ENCODE peak calls at places on chromosomes 3 and 15, in nine cellular contexts. One of them, this sample, is unnamed.

GRCh38 chr3:139672247-139672646 is 5.5 kb downstream of the NMNAT3 start:
- DNase-seq in pancreas: no peak
- DNase-seq in HCT116: no peak
- DNase-seq in psoas muscle: no peak
- DNase-seq in aorta: no peak
- DNase-seq in SK-N-SH: no peak
- DNase-seq in OCI-LY7: no peak
- DNase-seq in mucosa of descending colon: no peak
- DNase-seq in CD4-positive, CD25-positive, alpha-beta regulatory T cell: no peak
- DNase-seq in this sample: no peak

GRCh38 chr3:128236667-128237066 is 83.4 kb downstream of the EEFSEC start:
- DNase-seq in pancreas: no peak
- DNase-seq in HCT116: no peak
- DNase-seq in psoas muscle: no peak
- DNase-seq in aorta: no peak
- DNase-seq in SK-N-SH: peak; percentile 45
- DNase-seq in OCI-LY7: no peak
- DNase-seq in mucosa of descending colon: no peak
- DNase-seq in CD4-positive, CD25-positive, alpha-beta regulatory T cell: no peak
- DNase-seq in this sample: no peak

GRCh38 chr15:37837276-37837675 is 97.2 kb upstream of the TMCO5A start:
- DNase-seq in pancreas: no peak
- DNase-seq in HCT116: no peak
- DNase-seq in psoas muscle: no peak
- DNase-seq in aorta: no peak
- DNase-seq in SK-N-SH: no peak
- DNase-seq in OCI-LY7: no peak
- DNase-seq in mucosa of descending colon: no peak
- DNase-seq in CD4-positive, CD25-positive, alpha-beta regulatory T cell: no peak
- DNase-seq in this sample: no peak

GRCh38 chr15:57646057-57646456 is 54.4 kb downstream of the MYZAP start:
- DNase-seq in pancreas: no peak
- DNase-seq in HCT116: no peak
- DNase-seq in psoas muscle: no peak
- DNase-seq in aorta: no peak
- DNase-seq in SK-N-SH: no peak
- DNase-seq in OCI-LY7: no peak
- DNase-seq in mucosa of descending colon: no peak
- DNase-seq in CD4-positive, CD25-positive, alpha-beta regulatory T cell: no peak
- DNase-seq in this sample: no peak

GRCh38 chr3:187919535-187919934 is 174.3 kb upstream of the BCL6 start:
- DNase-seq in pancreas: no peak
- DNase-seq in HCT116: no peak
- DNase-seq in psoas muscle: no peak
- DNase-seq in aorta: no peak
- DNase-seq in SK-N-SH: no peak
- DNase-seq in OCI-LY7: peak; percentile 80
- DNase-seq in mucosa of descending colon: no peak
- DNase-seq in CD4-positive, CD25-positive, alpha-beta regulatory T cell: no peak
- DNase-seq in this sample: no peak

GRCh38 chr15:31801152-31801551 is 229.2 kb upstream of the CHRNA7 start:
- DNase-seq in pancreas: no peak
- DNase-seq in HCT116: no peak
- DNase-seq in psoas muscle: peak; percentile 17
- DNase-seq in aorta: no peak
- DNase-seq in SK-N-SH: peak; percentile 62
- DNase-seq in OCI-LY7: no peak
- DNase-seq in mucosa of descending colon: no peak
- DNase-seq in CD4-positive, CD25-positive, alpha-beta regulatory T cell: no peak
- DNase-seq in this sample: no peak

GRCh38 chr3:61725851-61726333 is 164.5 kb downstream of the PTPRG start:
- DNase-seq in pancreas: no peak
- DNase-seq in HCT116: peak; percentile 6
- DNase-seq in psoas muscle: no peak
- DNase-seq in aorta: no peak
- DNase-seq in SK-N-SH: no peak
- DNase-seq in OCI-LY7: no peak
- DNase-seq in mucosa of descending colon: no peak
- DNase-seq in CD4-positive, CD25-positive, alpha-beta regulatory T cell: no peak
- DNase-seq in this sample: no peak

GRCh38 chr3:86973440-86973839 is 17.5 kb downstream of the VGLL3 start:
- DNase-seq in pancreas: no peak
- DNase-seq in HCT116: no peak
- DNase-seq in psoas muscle: no peak
- DNase-seq in aorta: no peak
- DNase-seq in SK-N-SH: no peak
- DNase-seq in OCI-LY7: no peak
- DNase-seq in mucosa of descending colon: no peak
- DNase-seq in CD4-positive, CD25-positive, alpha-beta regulatory T cell: no peak
- DNase-seq in this sample: no peak

GRCh38 chr3:197523551-197523950 is 32.2 kb downstream of the BDH1 start:
- DNase-seq in pancreas: no peak
- DNase-seq in HCT116: no peak
- DNase-seq in psoas muscle: no peak
- DNase-seq in aorta: no peak
- DNase-seq in SK-N-SH: no peak
- DNase-seq in OCI-LY7: no peak
- DNase-seq in mucosa of descending colon: peak; percentile 31
- DNase-seq in CD4-positive, CD25-positive, alpha-beta regulatory T cell: no peak
- DNase-seq in this sample: no peak

GRCh38 chr15:70815604-70816003 is 38.4 kb downstream of the LARP6 start:
- DNase-seq in pancreas: no peak
- DNase-seq in HCT116: no peak
- DNase-seq in psoas muscle: no peak
- DNase-seq in aorta: no peak
- DNase-seq in SK-N-SH: no peak
- DNase-seq in OCI-LY7: no peak
- DNase-seq in mucosa of descending colon: no peak
- DNase-seq in CD4-positive, CD25-positive, alpha-beta regulatory T cell: no peak
- DNase-seq in this sample: no peak

GRCh38 chr15:76198456-76199105 is 112.7 kb downstream of the ETFA start:
- DNase-seq in pancreas: no peak
- DNase-seq in HCT116: no peak
- DNase-seq in psoas muscle: no peak
- DNase-seq in aorta: no peak
- DNase-seq in SK-N-SH: no peak
- DNase-seq in OCI-LY7: no peak
- DNase-seq in mucosa of descending colon: no peak
- DNase-seq in CD4-positive, CD25-positive, alpha-beta regulatory T cell: no peak
- DNase-seq in this sample: no peak

GRCh38 chr3:194326192-194327029 is 24.7 kb downstream of the CPN2 start:
- DNase-seq in pancreas: no peak
- DNase-seq in HCT116: peak; percentile 49
- DNase-seq in psoas muscle: no peak
- DNase-seq in aorta: no peak
- DNase-seq in SK-N-SH: no peak
- DNase-seq in OCI-LY7: no peak
- DNase-seq in mucosa of descending colon: no peak
- DNase-seq in CD4-positive, CD25-positive, alpha-beta regulatory T cell: no peak
- DNase-seq in this sample: no peak

GRCh38 chr3:69588170-69588569 is 151.1 kb upstream of the MITF start:
- DNase-seq in pancreas: no peak
- DNase-seq in HCT116: no peak
- DNase-seq in psoas muscle: no peak
- DNase-seq in aorta: no peak
- DNase-seq in SK-N-SH: no peak
- DNase-seq in OCI-LY7: no peak
- DNase-seq in mucosa of descending colon: no peak
- DNase-seq in CD4-positive, CD25-positive, alpha-beta regulatory T cell: no peak
- DNase-seq in this sample: no peak
- H3K4me1 ChIP-seq in pancreas: no peaks in the 10 kb centered on the region
- H3K4me1 ChIP-seq in HCT116: no peaks in the 10 kb centered on the region
- H3K4me1 ChIP-seq in psoas muscle: no peaks in the 10 kb centered on the region
- H3K4me1 ChIP-seq in aorta: no peaks in the 10 kb centered on the region
- H3K4me1 ChIP-seq in SK-N-SH: no peaks in the 10 kb centered on the region
- H3K4me1 ChIP-seq in OCI-LY7: no peaks in the 10 kb centered on the region
- H3K4me1 ChIP-seq in mucosa of descending colon: no peaks in the 10 kb centered on the region
- H3K4me1 ChIP-seq in CD4-positive, CD25-positive, alpha-beta regulatory T cell: no peaks in the 10 kb centered on the region
- H3K4me1 ChIP-seq in this sample: no peaks in the 10 kb centered on the region

DNA sequence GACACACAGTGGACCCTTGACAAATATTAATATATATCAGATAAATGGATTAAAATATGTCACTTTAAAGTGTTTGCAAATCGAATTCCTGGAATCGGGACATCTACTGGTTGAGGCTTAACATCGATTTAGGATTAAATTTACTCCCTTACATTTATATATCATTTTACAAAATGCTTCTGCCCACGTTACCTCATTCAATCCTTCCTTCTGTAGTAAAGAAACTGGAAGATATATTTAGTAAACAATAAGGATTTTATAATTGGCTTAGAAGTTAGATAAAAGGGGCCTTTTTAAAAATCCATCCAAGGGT is 1.3 kb downstream of the CLPX start:
- DNase-seq in pancreas: no peak
- DNase-seq in HCT116: no peak
- DNase-seq in psoas muscle: no peak
- DNase-seq in aorta: no peak
- DNase-seq in SK-N-SH: no peak
- DNase-seq in OCI-LY7: no peak
- DNase-seq in mucosa of descending colon: no peak
- DNase-seq in CD4-positive, CD25-positive, alpha-beta regulatory T cell: no peak
- DNase-seq in this sample: no peak
- H3K4me3 ChIP-seq in pancreas: peak overlapping the region; percentile 88
- H3K4me3 ChIP-seq in HCT116: peak overlapping the region; percentile 88
- H3K4me3 ChIP-seq in psoas muscle: peak overlapping the region; percentile 92
- H3K4me3 ChIP-seq in aorta: peak overlapping the region; percentile 90
- H3K4me3 ChIP-seq in SK-N-SH: peak overlapping the region; percentile 87
- H3K4me3 ChIP-seq in OCI-LY7: peak overlapping the region; percentile 94
- H3K4me3 ChIP-seq in mucosa of descending colon: no peak overlapping the region
- H3K4me3 ChIP-seq in CD4-positive, CD25-positive, alpha-beta regulatory T cell: peak overlapping the region; percentile 92
- H3K4me3 ChIP-seq in this sample: peak overlapping the region; percentile 68

GRCh38 chr15:83018477-83018876 is 7.0 kb upstream of the C15orf40 start:
- DNase-seq in pancreas: no peak
- DNase-seq in HCT116: no peak
- DNase-seq in psoas muscle: no peak
- DNase-seq in aorta: no peak
- DNase-seq in SK-N-SH: no peak
- DNase-seq in OCI-LY7: no peak
- DNase-seq in mucosa of descending colon: no peak
- DNase-seq in CD4-positive, CD25-positive, alpha-beta regulatory T cell: no peak
- DNase-seq in this sample: no peak

GRCh38 chr15:83012038-83012490 is 625 bp upstream of the C15orf40 start:
- DNase-seq in pancreas: no peak
- DNase-seq in HCT116: no peak
- DNase-seq in psoas muscle: no peak
- DNase-seq in aorta: no peak
- DNase-seq in SK-N-SH: no peak
- DNase-seq in OCI-LY7: no peak
- DNase-seq in mucosa of descending colon: no peak
- DNase-seq in CD4-positive, CD25-positive, alpha-beta regulatory T cell: no peak
- DNase-seq in this sample: no peak

GRCh38 chr15:83015361-83015760 is 3.9 kb upstream of the C15orf40 start:
- DNase-seq in pancreas: no peak
- DNase-seq in HCT116: no peak
- DNase-seq in psoas muscle: no peak
- DNase-seq in aorta: no peak
- DNase-seq in SK-N-SH: no peak
- DNase-seq in OCI-LY7: no peak
- DNase-seq in mucosa of descending colon: no peak
- DNase-seq in CD4-positive, CD25-positive, alpha-beta regulatory T cell: no peak
- DNase-seq in this sample: no peak

GRCh38 chr15:83014205-83014653 is 2.8 kb upstream of the C15orf40 start:
- DNase-seq in pancreas: no peak
- DNase-seq in HCT116: no peak
- DNase-seq in psoas muscle: no peak
- DNase-seq in aorta: no peak
- DNase-seq in SK-N-SH: no peak
- DNase-seq in OCI-LY7: no peak
- DNase-seq in mucosa of descending colon: no peak
- DNase-seq in CD4-positive, CD25-positive, alpha-beta regulatory T cell: no peak
- DNase-seq in this sample: no peak

GRCh38 chr15:83016906-83017305 is 5.5 kb upstream of the C15orf40 start:
- DNase-seq in pancreas: no peak
- DNase-seq in HCT116: no peak
- DNase-seq in psoas muscle: no peak
- DNase-seq in aorta: no peak
- DNase-seq in SK-N-SH: no peak
- DNase-seq in OCI-LY7: no peak
- DNase-seq in mucosa of descending colon: no peak
- DNase-seq in CD4-positive, CD25-positive, alpha-beta regulatory T cell: no peak
- DNase-seq in this sample: no peak
- H3K36me3 ChIP-seq in pancreas: peaks cover 22% of the 10 kb centered on the region
- H3K36me3 ChIP-seq in HCT116: peaks cover 28% of the 10 kb centered on the region
- H3K36me3 ChIP-seq in psoas muscle: peaks cover 5% of the 10 kb centered on the region
- H3K36me3 ChIP-seq in aorta: peaks cover 2% of the 10 kb centered on the region
- H3K36me3 ChIP-seq in SK-N-SH: peaks cover 37% of the 10 kb centered on the region
- H3K36me3 ChIP-seq in OCI-LY7: peaks cover 64% of the 10 kb centered on the region
- H3K36me3 ChIP-seq in mucosa of descending colon: no peaks in the 10 kb centered on the region
- H3K36me3 ChIP-seq in CD4-positive, CD25-positive, alpha-beta regulatory T cell: peaks cover 36% of the 10 kb centered on the region
- H3K36me3 ChIP-seq in this sample: peaks cover 3% of the 10 kb centered on the region

GRCh38 chr15:51366911-51367310 is 25.5 kb downstream of the GLDN start:
- DNase-seq in pancreas: no peak
- DNase-seq in HCT116: no peak
- DNase-seq in psoas muscle: no peak
- DNase-seq in aorta: no peak
- DNase-seq in SK-N-SH: no peak
- DNase-seq in OCI-LY7: no peak
- DNase-seq in mucosa of descending colon: no peak
- DNase-seq in CD4-positive, CD25-positive, alpha-beta regulatory T cell: no peak
- DNase-seq in this sample: no peak

GRCh38 chr15:51369451-51369761 is 28.0 kb downstream of the GLDN start:
- DNase-seq in pancreas: no peak
- DNase-seq in HCT116: no peak
- DNase-seq in psoas muscle: no peak
- DNase-seq in aorta: no peak
- DNase-seq in SK-N-SH: no peak
- DNase-seq in OCI-LY7: no peak
- DNase-seq in mucosa of descending colon: no peak
- DNase-seq in CD4-positive, CD25-positive, alpha-beta regulatory T cell: no peak
- DNase-seq in this sample: no peak

GRCh38 chr15:51367322-51367976 is 26.0 kb downstream of the GLDN start:
- DNase-seq in pancreas: no peak
- DNase-seq in HCT116: no peak
- DNase-seq in psoas muscle: no peak
- DNase-seq in aorta: no peak
- DNase-seq in SK-N-SH: no peak
- DNase-seq in OCI-LY7: no peak
- DNase-seq in mucosa of descending colon: no peak
- DNase-seq in CD4-positive, CD25-positive, alpha-beta regulatory T cell: no peak
- DNase-seq in this sample: no peak

GRCh38 chr15:51368751-51369450 is 27.4 kb downstream of the GLDN start:
- DNase-seq in pancreas: no peak
- DNase-seq in HCT116: no peak
- DNase-seq in psoas muscle: no peak
- DNase-seq in aorta: no peak
- DNase-seq in SK-N-SH: no peak
- DNase-seq in OCI-LY7: no peak
- DNase-seq in mucosa of descending colon: no peak
- DNase-seq in CD4-positive, CD25-positive, alpha-beta regulatory T cell: no peak
- DNase-seq in this sample: no peak

DNA sequence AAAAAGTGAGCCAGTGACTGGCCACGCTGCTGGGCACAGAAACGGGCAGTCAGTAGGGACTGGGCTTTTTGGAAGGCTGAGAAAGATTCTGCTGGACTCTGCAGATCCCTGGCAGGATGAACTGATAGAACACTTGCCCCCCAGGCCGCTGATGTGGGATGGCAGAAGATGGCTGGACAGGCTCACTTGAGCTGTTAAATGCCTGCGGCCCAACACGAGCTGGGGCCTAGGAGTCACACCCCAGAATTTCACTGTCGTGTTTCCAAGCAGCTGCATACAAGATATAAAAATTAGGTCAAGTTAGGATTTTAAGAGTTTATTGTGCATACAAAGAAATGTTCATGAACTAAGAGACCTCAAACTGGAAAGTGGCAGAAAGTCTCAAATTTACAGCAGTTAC is 26.9 kb downstream of the GLDN start:
- DNase-seq in pancreas: no peak
- DNase-seq in HCT116: no peak
- DNase-seq in psoas muscle: no peak
- DNase-seq in aorta: no peak
- DNase-seq in SK-N-SH: no peak
- DNase-seq in OCI-LY7: no peak
- DNase-seq in mucosa of descending colon: no peak
- DNase-seq in CD4-positive, CD25-positive, alpha-beta regulatory T cell: no peak
- DNase-seq in this sample: no peak
- H3K4me1 ChIP-seq in pancreas: no peaks in the 10 kb centered on the region
- H3K4me1 ChIP-seq in HCT116: no peaks in the 10 kb centered on the region
- H3K4me1 ChIP-seq in psoas muscle: no peaks in the 10 kb centered on the region
- H3K4me1 ChIP-seq in aorta: peaks cover 5% of the 10 kb centered on the region
- H3K4me1 ChIP-seq in SK-N-SH: no peaks in the 10 kb centered on the region
- H3K4me1 ChIP-seq in OCI-LY7: no peaks in the 10 kb centered on the region
- H3K4me1 ChIP-seq in mucosa of descending colon: peaks cover 8% of the 10 kb centered on the region
- H3K4me1 ChIP-seq in CD4-positive, CD25-positive, alpha-beta regulatory T cell: no peaks in the 10 kb centered on the region
- H3K4me1 ChIP-seq in this sample: no peaks in the 10 kb centered on the region

This sample was measured in iPS DF 6.9.